ENCODE peak calls at places on chromosomes 12 and 14, in four cellular contexts. G is ovary, P is uterus, Z is tibial nerve. N is an unnamed sample.

GRCh38 chr14:99572173-99572999 is 31.6 kb downstream of the CCDC85C start:
- DNase-seq in G (no peak), Z (no peak), P (no peak), N (no peak)

GRCh38 chr14:98953544-98954346 is 318.3 kb downstream of the BCL11B start:
- DNase-seq in G (no peak), P (peak), Z (peak), N (no peak)

GRCh38 chr12:130649101-130649571 is 67.0 kb downstream of the RIMBP2 start:
- DNase-seq in Z (no peak), P (no peak), G (no peak), N (peak)

GRCh38 chr12:123905319-123905925 is 67.2 kb downstream of the CCDC92 start:
- DNase-seq in P (peak), Z (no peak), G (peak), N (peak)

GRCh38 chr14:69043598-69044267 is 64.6 kb upstream of the ACTN1 start:
- DNase-seq in G (peak), Z (no peak), P (peak), N (peak)

GRCh38 chr12:54941659-54942058 is 42.9 kb downstream of the TESPA1 start:
- DNase-seq in P (no peak), Z (no peak), G (no peak), N (no peak)

GRCh38 chr14:77508876-77509275 is 10.3 kb upstream of the ISM2 start:
- DNase-seq in Z (no peak), G (no peak), P (no peak), N (no peak)

GRCh38 chr14:75022655-75023054 is 19.9 kb downstream of the EIF2B2 start:
- DNase-seq in Z (no peak), P (no peak), G (no peak), N (no peak)

GRCh38 chr14:24334431-24335271 is at the start of gene ADCY4:
- DNase-seq in Z (no peak), G (no peak), P (no peak), N (no peak)

GRCh38 chr12:3275171-3276041 is 198.2 kb downstream of the TSPAN9 start:
- DNase-seq in Z (peak), P (peak), G (peak), N (peak)

GRCh38 chr12:92145731-92146496 is at the start of gene BTG1:
- DNase-seq in G (peak), P (peak), Z (peak), N (peak)

GRCh38 chr14:85714046-85714445 is 184.1 kb downstream of the FLRT2 start:
- DNase-seq in P (no peak), Z (no peak), G (no peak), N (no peak)

GRCh38 chr14:73833530-73834257 is 17.9 kb upstream of the PTGR2 start:
- DNase-seq in P (no peak), G (peak), Z (no peak), N (no peak)

GRCh38 chr12:104790296-104791125 is 167.6 kb downstream of the SLC41A2 start:
- DNase-seq in G (peak), P (peak), Z (no peak), N (peak)

GRCh38 chr14:34081576-34082136 is 130.8 kb upstream of the EGLN3 start:
- DNase-seq in G (no peak), Z (no peak), P (no peak), N (no peak)

GRCh38 chr12:68106160-68106559 is 53.4 kb downstream of the IFNG start:
- DNase-seq in G (no peak), Z (no peak), P (no peak), N (no peak)

DNA sequence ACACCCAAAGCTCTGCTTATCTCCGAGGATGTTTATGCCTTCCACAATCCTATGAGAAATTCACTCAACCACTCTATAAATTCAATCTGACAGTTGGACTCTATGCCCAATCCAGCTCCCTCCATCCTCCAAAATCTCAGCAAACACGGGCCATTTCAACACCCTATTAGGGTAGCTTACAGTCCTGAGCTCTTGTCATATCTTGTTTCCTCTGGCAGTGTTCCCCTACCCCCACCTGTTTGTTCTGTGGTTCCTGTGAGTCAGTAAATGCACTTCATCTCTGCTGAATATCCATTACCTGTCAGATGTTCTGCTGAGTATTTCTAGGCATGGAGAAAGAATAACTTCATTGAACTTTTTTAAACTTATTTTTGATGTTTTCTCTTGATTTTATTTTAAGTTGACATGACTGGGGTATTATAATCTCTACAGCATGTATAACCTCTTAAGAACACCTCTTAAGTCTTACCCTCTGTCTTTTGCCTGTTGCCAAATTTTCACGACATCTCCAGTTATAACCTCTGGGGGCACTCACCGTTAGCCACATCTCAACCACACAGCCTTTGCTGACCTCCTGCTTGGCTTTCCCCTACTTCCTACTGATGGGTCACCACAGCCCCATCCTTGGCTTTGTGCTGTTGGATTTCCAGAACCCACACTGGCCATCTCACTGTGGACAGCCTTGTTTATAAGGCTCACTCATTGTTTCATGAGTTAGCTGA is 317.0 kb upstream of the TMPO start:
- DNase-seq in Z (no peak), P (no peak), G (no peak), N (no peak)
- TF ChIP-seq CTCF in Z (no peak), P (no peak), G (no peak), N (no peak)

DNA sequence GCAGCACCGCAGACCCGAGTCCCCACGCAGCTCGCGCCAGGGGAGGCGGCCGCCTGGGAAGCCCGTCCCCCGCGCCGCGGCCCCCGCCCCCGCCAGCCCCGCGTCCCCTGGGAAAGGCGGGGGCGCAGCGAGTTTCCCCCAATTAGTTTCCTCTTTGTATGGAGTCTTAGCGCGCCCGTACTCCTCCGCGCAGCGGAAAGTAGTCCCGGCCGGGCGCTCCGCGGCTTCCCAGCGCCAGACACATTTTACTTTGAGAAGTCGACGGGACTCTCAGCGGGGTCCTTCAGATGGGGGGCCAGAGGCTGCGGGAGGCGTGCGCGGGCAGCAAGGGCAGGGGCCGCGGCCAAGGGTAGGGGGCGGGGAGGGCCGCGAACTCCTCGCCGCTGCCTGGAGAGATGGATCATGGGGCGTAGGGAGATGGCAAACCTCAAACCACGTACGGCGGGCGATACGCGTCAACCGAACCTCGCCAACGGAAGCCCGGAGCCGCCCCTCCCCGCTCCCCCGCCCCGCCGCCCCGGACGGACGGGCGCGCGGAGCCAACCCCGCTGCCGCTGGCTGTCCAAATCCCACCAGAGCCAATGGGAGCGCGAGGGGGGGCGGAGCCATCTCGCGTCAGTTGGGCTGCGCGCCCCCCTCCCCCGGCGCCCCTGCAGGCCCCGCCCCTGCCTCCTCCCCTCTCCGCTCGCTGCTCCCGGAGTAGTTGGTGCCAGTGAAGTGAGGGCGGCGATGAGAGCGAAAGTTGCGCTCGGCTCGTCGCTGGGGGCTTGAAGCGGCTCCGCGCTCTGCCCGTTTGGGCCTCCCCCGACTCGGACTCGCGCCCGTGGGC is at the start of gene RCOR1:
- DNase-seq in Z (peak), G (peak), P (peak), N (peak)
- TF ChIP-seq POLR2A in Z (peak), G (peak), P (peak), N (peak)

GRCh38 chr14:22230517-22230916 is 358.5 kb downstream of the DAD1 start:
- DNase-seq in P (no peak), Z (no peak), G (no peak), N (no peak)

GRCh38 chr14:22225526-22226133 is 363.4 kb downstream of the DAD1 start:
- DNase-seq in Z (no peak), G (no peak), P (no peak), N (no peak)

GRCh38 chr14:22227084-22227483 is 361.9 kb downstream of the DAD1 start:
- DNase-seq in P (no peak), G (no peak), Z (no peak), N (no peak)

GRCh38 chr14:22231022-22231421 is 358.0 kb downstream of the DAD1 start:
- DNase-seq in G (no peak), P (no peak), Z (no peak), N (no peak)

GRCh38 chr14:22226381-22226780 is 362.6 kb downstream of the DAD1 start:
- DNase-seq in G (no peak), P (no peak), Z (no peak), N (no peak)
- TF ChIP-seq CTCF in G (no peak), P (no peak), Z (no peak), N (no peak)

DNA sequence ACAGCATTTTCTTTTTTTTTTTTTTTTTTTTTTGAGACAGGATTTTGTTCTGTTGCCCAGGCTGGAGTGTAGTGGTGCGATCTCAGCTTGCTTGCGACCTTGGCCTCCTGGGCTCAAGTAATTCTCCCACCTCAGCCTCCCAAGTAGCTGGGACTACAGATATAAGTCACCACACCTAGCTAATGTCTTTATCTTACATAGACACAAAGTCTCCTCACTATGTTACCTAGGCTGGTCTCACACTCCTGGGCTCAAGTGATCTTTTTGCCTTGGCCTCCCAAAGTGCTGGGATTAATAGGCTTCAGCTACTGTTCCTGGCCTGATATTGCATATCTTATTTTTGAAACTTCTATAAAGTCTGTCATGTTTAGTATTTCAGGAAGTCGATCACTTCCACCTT is 6.0 kb upstream of the A2ML1 start:
- DNase-seq in G (no peak), Z (no peak), P (no peak), N (no peak)
- TF ChIP-seq POLR2A in G (no peak), Z (no peak), P (no peak), N (no peak)

DNA sequence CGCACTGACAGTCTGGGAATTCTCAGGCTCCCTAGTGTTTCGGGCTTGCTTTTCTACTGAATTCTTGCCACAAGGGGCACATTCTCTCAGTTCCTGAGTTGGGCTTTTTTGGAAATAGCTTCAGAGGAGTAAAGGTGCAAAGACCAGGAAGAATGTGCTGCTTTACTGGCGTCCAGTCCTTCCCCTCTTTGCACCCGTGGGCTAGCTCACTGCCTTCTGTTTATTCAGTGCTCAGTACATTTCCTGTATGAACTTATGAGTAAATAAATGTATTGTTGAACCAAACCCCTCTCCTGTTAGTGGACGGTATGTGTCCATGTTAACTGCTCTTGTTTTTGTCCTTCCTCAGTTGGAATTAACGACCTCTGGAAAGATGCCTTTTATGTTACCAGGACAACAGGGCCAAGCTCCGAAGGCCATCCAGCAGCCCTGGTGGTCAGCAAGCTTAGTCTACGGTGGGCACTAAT is 24.0 kb downstream of the GSG1 start:
- DNase-seq in Z (no peak), G (no peak), P (no peak), N (no peak)
- TF ChIP-seq CTCF in Z (no peak), G (no peak), P (no peak), N (no peak)